ENCODE peak calls at places on chromosomes 6 and 20, in seven cellular contexts. I is uterus, R is lower leg skin, T is WERI-Rb-1, Z is brain microvascular endothelial cell, D is GM12865, V is GM10248. U is an unnamed sample.
A peak's percentile ranks its signal among the peaks of the same experiment; 100 is the strongest.

GRCh38 chr6:115969207-115969929 is 91.3 kb downstream of the FRK start:
- DNase-seq in I (no peak), R (no peak), T (peak; percentile 7), Z (peak; percentile 1), D (no peak), V (no peak), U (peak; percentile 34)

GRCh38 chr20:47198254-47198671 is 158.2 kb downstream of the ZMYND8 start:
- DNase-seq in I (no peak), R (no peak), T (no peak), Z (no peak), D (peak; percentile 58), V (peak; percentile 58), U (no peak)

GRCh38 chr6:118558811-118559217 is 10.7 kb downstream of the PLN start:
- DNase-seq in I (no peak), R (no peak), T (no peak), Z (peak; percentile 22), D (peak; percentile 12), V (no peak), U (no peak)

GRCh38 chr6:27757307-27757706 is 154.9 kb downstream of the OR2B2 start:
- DNase-seq in I (no peak), R (no peak), T (no peak), Z (no peak), D (peak; percentile 60), V (peak; percentile 60), U (peak; percentile 12)

GRCh38 chr6:5569491-5569890 is 308.2 kb downstream of the FARS2 start:
- DNase-seq in I (no peak), R (no peak), T (no peak), Z (no peak), D (no peak), V (no peak), U (peak; percentile 22)

GRCh38 chr6:99407076-99407475 is 13.1 kb upstream of the COQ3 start:
- DNase-seq in I (no peak), R (no peak), T (no peak), Z (no peak), D (no peak), V (no peak), U (no peak)

GRCh38 chr6:23218751-23219150 is 649.4 kb downstream of the HDGFL1 start:
- DNase-seq in I (no peak), R (no peak), T (peak; percentile 49), Z (no peak), D (no peak), V (no peak), U (no peak)

GRCh38 chr6:3911614-3912336 is 62.6 kb downstream of the FAM50B start:
- DNase-seq in I (peak; percentile 82), R (no peak), T (no peak), Z (peak; percentile 95), D (no peak), V (no peak), U (peak; percentile 86)

GRCh38 chr6:149513915-149514314 is 29.1 kb upstream of the ZC3H12D start:
- DNase-seq in I (no peak), R (no peak), T (no peak), Z (no peak), D (no peak), V (no peak), U (no peak)

GRCh38 chr6:43997342-43997677 is 129.9 kb downstream of the MRPL14 start:
- DNase-seq in I (no peak), R (no peak), T (no peak), Z (no peak), D (no peak), V (no peak), U (no peak)

GRCh38 chr6:2913621-2914317 is 10.7 kb upstream of the SERPINB9 start:
- DNase-seq in I (no peak), R (no peak), T (no peak), Z (no peak), D (no peak), V (no peak), U (no peak)

DNA sequence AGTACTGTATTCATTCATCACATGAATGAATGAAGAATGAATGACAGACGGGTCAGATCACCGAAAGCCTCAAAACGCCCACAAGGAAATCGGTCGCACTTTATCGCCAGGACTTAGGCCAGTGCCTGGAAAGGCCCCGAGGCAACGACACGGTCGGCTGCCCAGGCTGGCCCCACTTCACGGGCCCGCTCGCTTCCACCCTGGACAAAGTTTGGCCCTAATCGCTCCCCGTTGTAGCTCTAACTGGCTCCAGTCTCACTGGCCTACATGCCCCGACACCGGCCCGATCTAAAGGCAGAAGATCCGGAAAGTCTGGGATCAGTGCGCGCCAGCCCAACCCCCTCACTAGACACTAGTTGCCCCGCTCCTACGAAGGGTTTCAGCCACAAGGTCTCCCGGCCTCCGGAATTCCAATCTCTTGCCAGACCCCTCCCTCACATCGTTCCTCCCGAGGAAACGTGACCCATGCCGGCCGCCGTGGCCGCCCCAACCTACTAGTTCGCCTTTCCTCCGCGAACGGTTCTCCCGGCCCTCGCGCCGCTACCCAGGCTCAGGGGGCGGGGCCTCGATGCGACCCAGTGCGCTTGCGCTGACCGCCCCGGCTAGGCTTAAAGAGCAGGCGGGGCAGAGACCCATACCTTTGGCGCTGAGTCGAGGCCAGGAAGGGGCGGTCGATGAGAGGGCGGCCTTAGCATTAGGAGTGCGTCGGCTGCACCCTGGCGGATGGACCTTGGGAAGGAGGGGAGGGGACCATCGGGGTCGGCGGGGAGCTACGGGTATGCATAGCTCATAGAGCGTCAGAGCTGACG is at the start of the genes GSS and MYH7B:
- DNase-seq in I (peak; percentile 97), R (peak; percentile 95), T (peak; percentile 98), Z (peak; percentile 93), D (peak; percentile 96), V (peak; percentile 97), U (peak; percentile 98)
- TF ChIP-seq CTCF in I (peak; percentile 44), R (no peak), T (peak; percentile 53), Z (peak; percentile 65), D (peak; percentile 47), V (peak; percentile 50), U (peak; percentile 33)

DNA sequence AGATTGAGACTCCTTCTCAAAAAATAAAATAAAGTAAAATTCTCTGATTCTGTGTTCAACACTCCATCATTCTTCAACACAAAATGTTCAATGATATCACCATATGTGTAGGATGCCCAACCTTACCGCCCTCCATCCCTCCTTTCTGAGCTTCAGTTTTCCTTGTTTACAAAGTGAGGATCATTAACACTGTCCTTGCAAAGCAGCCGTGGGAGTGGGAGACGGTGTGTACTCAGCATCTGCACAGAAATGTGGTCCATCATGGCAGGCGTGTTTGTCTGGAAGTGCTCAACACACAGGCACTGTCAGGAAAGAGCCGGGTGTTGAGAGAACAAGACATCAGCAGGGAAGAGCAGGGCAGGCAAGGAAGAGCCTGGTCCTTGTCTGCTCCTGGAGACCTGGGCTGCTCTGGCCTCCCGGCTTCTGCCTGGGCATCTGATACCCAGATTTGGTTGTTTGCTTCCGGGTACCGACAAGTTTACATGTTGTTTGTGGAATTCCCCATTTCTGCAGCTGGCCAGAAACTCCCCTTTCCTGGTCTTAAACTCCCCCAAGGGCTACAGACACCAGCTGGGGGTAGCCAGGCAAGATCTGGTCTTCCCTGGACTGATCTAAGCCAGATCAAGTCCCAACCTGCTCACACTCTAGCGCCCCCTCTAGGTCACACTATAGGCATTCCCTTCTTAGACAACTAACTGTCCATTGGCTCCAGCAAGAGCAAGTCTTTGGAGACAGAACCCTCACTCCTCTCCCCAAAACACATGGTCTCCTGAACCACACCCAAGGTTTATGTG is 26.7 kb upstream of the TTPAL start:
- DNase-seq in I (no peak), R (no peak), T (peak; percentile 32), Z (no peak), D (peak; percentile 78), V (peak; percentile 35), U (no peak)
- TF ChIP-seq CTCF in I (no peak), R (no peak), T (peak; percentile 72), Z (peak; percentile 53), D (peak; percentile 45), V (peak; percentile 31), U (peak; percentile 22)

GRCh38 chr20:52103911-52104545 is 87.6 kb downstream of the ZFP64 start:
- DNase-seq in I (no peak), R (no peak), T (no peak), Z (peak; percentile 9), D (no peak), V (peak; percentile 28), U (peak; percentile 47)

GRCh38 chr20:52104546-52105044 is 87.0 kb downstream of the ZFP64 start:
- DNase-seq in I (no peak), R (no peak), T (no peak), Z (peak; percentile 18), D (no peak), V (no peak), U (peak; percentile 12)

GRCh38 chr20:52103469-52103910 is 88.1 kb downstream of the ZFP64 start:
- DNase-seq in I (no peak), R (peak; percentile 41), T (no peak), Z (peak; percentile 26), D (no peak), V (peak; percentile 31), U (peak; percentile 64)

GRCh38 chr20:52105573-52106422 is 85.8 kb downstream of the ZFP64 start:
- DNase-seq in I (no peak), R (peak; percentile 74), T (no peak), Z (peak; percentile 14), D (no peak), V (no peak), U (peak; percentile 38)

GRCh38 chr20:52105045-52105572 is 86.5 kb downstream of the ZFP64 start:
- DNase-seq in I (no peak), R (peak; percentile 32), T (no peak), Z (peak; percentile 40), D (no peak), V (no peak), U (peak; percentile 68)
- TF ChIP-seq CTCF in I (no peak), R (no peak), T (no peak), Z (no peak), D (no peak), V (no peak), U (no peak)

GRCh38 chr20:5349448-5349847 is 32.7 kb upstream of the PROKR2 start:
- DNase-seq in I (no peak), R (no peak), T (no peak), Z (peak; percentile 20), D (no peak), V (no peak), U (no peak)

GRCh38 chr20:5356921-5357320 is 40.2 kb upstream of the PROKR2 start:
- DNase-seq in I (no peak), R (no peak), T (no peak), Z (no peak), D (no peak), V (no peak), U (no peak)

GRCh38 chr20:5354871-5355270 is 38.1 kb upstream of the PROKR2 start:
- DNase-seq in I (no peak), R (no peak), T (no peak), Z (peak; percentile 11), D (no peak), V (no peak), U (peak; percentile 3)

GRCh38 chr20:5357942-5358341 is 41.2 kb upstream of the PROKR2 start:
- DNase-seq in I (no peak), R (no peak), T (no peak), Z (no peak), D (no peak), V (no peak), U (no peak)

DNA sequence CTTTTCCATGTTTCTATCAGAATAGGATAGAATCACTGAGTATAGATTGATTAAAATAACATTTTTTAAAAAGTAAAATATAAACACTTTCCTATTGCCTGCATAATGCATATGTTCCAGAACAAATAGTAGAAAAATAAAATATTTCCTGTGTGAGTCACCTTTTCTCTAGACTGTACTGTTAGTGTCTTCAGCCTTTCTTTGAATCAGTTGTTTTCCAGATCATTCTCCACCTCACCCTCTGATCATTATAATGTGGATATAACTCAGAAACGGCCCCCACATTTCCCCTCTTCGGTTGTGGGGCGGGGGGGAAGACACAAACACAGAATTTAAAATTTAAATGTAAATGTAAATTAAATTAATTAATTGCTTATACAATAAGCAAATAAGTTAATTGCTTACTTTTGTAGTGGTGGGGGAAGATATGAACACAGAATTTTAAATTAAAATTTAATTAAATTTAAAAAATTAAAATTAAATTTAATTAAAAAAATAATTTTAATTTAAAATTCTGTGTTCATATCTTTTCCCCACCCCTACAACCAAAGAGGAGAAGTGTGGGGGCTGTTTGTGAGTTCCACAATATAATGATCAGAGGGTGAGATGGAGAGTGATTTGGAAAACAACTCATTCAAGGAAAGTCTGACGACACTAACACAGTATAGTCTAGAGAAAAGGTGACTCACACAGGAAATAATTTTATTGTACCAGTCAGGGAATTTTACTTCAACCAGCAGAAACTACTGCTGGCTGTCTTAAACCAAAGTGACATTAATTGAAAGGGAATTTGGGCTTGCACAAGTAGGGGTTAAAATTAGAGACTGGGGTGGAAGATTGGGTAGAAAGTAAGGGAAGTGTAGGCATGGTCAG is 37.1 kb upstream of the PROKR2 start:
- DNase-seq in I (no peak), R (no peak), T (no peak), Z (peak; percentile 43), D (no peak), V (no peak), U (peak; percentile 20)
- TF ChIP-seq CTCF in I (no peak), R (no peak), T (no peak), Z (no peak), D (no peak), V (no peak), U (no peak)

U was measured in foreskin fibroblast.